ENCODE peak calls at places on chromosome 19, in five cellular contexts. One of them, this sample, is unnamed.

GRCh38 chr19:1150333-1151036 is 23.6 kb downstream of the SBNO2 start:
- ATAC-seq in HCT116: no peak
- ATAC-seq in upper lobe of left lung: no peak
- ATAC-seq in heart left ventricle: no peak
- ATAC-seq in gastrocnemius medialis: no peak
- ATAC-seq in this sample: no peak

GRCh38 chr19:39692166-39692565 is 12.1 kb upstream of the LGALS14 start:
- ATAC-seq in upper lobe of left lung: no peak
- ATAC-seq in gastrocnemius medialis: no peak
- ATAC-seq in HCT116: no peak
- ATAC-seq in heart left ventricle: no peak
- ATAC-seq in this sample: no peak

GRCh38 chr19:45385392-45386221 is 15.2 kb upstream of the ERCC2 start:
- ATAC-seq in heart left ventricle: peak
- ATAC-seq in HCT116: peak
- ATAC-seq in gastrocnemius medialis: no peak
- ATAC-seq in upper lobe of left lung: peak
- ATAC-seq in this sample: peak

GRCh38 chr19:15820646-15821045 is 5.2 kb upstream of the OR10H1 start:
- ATAC-seq in upper lobe of left lung: no peak
- ATAC-seq in heart left ventricle: no peak
- ATAC-seq in gastrocnemius medialis: no peak
- ATAC-seq in HCT116: no peak
- ATAC-seq in this sample: no peak

GRCh38 chr19:19630426-19630825 is 2.4 kb upstream of the LPAR2 start:
- ATAC-seq in heart left ventricle: no peak
- ATAC-seq in gastrocnemius medialis: no peak
- ATAC-seq in HCT116: no peak
- ATAC-seq in upper lobe of left lung: no peak
- ATAC-seq in this sample: no peak

GRCh38 chr19:19059837-19060611 is 3.8 kb upstream of the SLC25A42 start:
- ATAC-seq in upper lobe of left lung: no peak
- ATAC-seq in gastrocnemius medialis: no peak
- ATAC-seq in HCT116: no peak
- ATAC-seq in heart left ventricle: no peak
- ATAC-seq in this sample: no peak

GRCh38 chr19:15911599-15912237 is 13.8 kb upstream of the CYP4F2 start:
- ATAC-seq in HCT116: no peak
- ATAC-seq in heart left ventricle: no peak
- ATAC-seq in upper lobe of left lung: no peak
- ATAC-seq in gastrocnemius medialis: no peak
- ATAC-seq in this sample: no peak

GRCh38 chr19:18501832-18502231 is 20.0 kb downstream of the ELL start:
- ATAC-seq in upper lobe of left lung: peak
- ATAC-seq in gastrocnemius medialis: peak
- ATAC-seq in heart left ventricle: peak
- ATAC-seq in HCT116: no peak
- ATAC-seq in this sample: peak

GRCh38 chr19:19482785-19483625 is 32.3 kb downstream of the TSSK6 start:
- ATAC-seq in HCT116: no peak
- ATAC-seq in gastrocnemius medialis: no peak
- ATAC-seq in heart left ventricle: no peak
- ATAC-seq in upper lobe of left lung: no peak
- ATAC-seq in this sample: no peak

GRCh38 chr19:18086590-18087138 is at the start of gene IL12RB1:
- ATAC-seq in HCT116: no peak
- ATAC-seq in upper lobe of left lung: peak
- ATAC-seq in gastrocnemius medialis: no peak
- ATAC-seq in heart left ventricle: no peak
- ATAC-seq in this sample: no peak

GRCh38 chr19:14416743-14417214 is 2.4 kb downstream of the DDX39A start:
- ATAC-seq in upper lobe of left lung: no peak
- ATAC-seq in heart left ventricle: no peak
- ATAC-seq in gastrocnemius medialis: no peak
- ATAC-seq in HCT116: no peak
- ATAC-seq in this sample: no peak

GRCh38 chr19:10603873-10604459 is 16.9 kb upstream of the AP1M2 start:
- ATAC-seq in gastrocnemius medialis: no peak
- ATAC-seq in heart left ventricle: no peak
- ATAC-seq in HCT116: no peak
- ATAC-seq in upper lobe of left lung: peak
- ATAC-seq in this sample: no peak
- TF ChIP-seq POLR2A in gastrocnemius medialis: no peak
- TF ChIP-seq POLR2A in heart left ventricle: no peak
- TF ChIP-seq POLR2A in HCT116: no peak
- TF ChIP-seq POLR2A in upper lobe of left lung: no peak
- TF ChIP-seq POLR2A in this sample: no peak

GRCh38 chr19:36115453-36116343 is at the start of gene TBCB:
- ATAC-seq in gastrocnemius medialis: peak
- ATAC-seq in upper lobe of left lung: peak
- ATAC-seq in HCT116: peak
- ATAC-seq in heart left ventricle: peak
- ATAC-seq in this sample: peak

GRCh38 chr19:36113895-36114762 is 546 bp downstream of the POLR2I start:
- ATAC-seq in heart left ventricle: peak
- ATAC-seq in upper lobe of left lung: no peak
- ATAC-seq in gastrocnemius medialis: peak
- ATAC-seq in HCT116: peak
- ATAC-seq in this sample: no peak

GRCh38 chr19:36116344-36116637 is 1.0 kb downstream of the TBCB start:
- ATAC-seq in upper lobe of left lung: no peak
- ATAC-seq in HCT116: no peak
- ATAC-seq in gastrocnemius medialis: no peak
- ATAC-seq in heart left ventricle: no peak
- ATAC-seq in this sample: no peak

GRCh38 chr19:36113425-36113824 is 1.2 kb downstream of the POLR2I start:
- ATAC-seq in HCT116: no peak
- ATAC-seq in upper lobe of left lung: no peak
- ATAC-seq in gastrocnemius medialis: no peak
- ATAC-seq in heart left ventricle: no peak
- ATAC-seq in this sample: no peak

DNA sequence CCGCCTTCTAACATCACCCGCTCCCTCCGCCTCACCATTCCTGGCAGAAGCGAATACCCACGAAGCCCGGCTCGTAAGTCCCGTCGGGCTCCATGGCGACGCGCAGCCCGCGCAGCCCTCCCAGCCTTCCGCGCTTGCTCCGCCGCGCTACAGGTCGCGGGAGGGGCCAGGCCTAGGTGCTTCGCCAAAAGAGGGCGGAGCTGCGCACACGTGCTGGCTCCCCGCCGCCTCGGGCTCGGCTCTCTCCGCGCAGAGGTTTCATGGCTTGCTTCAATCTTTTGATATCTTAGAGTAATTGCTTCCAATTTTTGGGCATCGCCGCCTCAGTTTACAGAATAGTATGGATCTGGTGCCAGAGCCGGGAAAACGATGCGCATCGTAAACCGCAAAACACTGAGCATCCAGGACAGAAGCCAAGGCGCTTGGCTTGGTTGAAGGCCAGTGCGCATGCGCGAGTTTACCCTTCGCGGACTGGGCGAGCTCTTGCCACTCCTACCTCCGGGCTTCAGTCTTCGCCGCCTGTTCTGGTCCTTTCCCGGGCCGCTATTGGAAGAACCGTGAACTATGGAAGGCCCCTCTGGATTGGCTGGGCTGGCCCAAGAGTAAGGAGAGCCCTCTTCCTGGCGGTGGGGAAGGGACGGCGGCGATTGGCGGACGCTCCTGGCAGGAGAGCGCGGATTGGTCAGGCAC is at the start of gene POLR2I:
- ATAC-seq in heart left ventricle: peak
- ATAC-seq in gastrocnemius medialis: peak
- ATAC-seq in upper lobe of left lung: peak
- ATAC-seq in HCT116: peak
- ATAC-seq in this sample: peak
- TF ChIP-seq POLR2A in heart left ventricle: peak
- TF ChIP-seq POLR2A in gastrocnemius medialis: peak
- TF ChIP-seq POLR2A in upper lobe of left lung: no peak
- TF ChIP-seq POLR2A in HCT116: peak
- TF ChIP-seq POLR2A in this sample: peak

DNA sequence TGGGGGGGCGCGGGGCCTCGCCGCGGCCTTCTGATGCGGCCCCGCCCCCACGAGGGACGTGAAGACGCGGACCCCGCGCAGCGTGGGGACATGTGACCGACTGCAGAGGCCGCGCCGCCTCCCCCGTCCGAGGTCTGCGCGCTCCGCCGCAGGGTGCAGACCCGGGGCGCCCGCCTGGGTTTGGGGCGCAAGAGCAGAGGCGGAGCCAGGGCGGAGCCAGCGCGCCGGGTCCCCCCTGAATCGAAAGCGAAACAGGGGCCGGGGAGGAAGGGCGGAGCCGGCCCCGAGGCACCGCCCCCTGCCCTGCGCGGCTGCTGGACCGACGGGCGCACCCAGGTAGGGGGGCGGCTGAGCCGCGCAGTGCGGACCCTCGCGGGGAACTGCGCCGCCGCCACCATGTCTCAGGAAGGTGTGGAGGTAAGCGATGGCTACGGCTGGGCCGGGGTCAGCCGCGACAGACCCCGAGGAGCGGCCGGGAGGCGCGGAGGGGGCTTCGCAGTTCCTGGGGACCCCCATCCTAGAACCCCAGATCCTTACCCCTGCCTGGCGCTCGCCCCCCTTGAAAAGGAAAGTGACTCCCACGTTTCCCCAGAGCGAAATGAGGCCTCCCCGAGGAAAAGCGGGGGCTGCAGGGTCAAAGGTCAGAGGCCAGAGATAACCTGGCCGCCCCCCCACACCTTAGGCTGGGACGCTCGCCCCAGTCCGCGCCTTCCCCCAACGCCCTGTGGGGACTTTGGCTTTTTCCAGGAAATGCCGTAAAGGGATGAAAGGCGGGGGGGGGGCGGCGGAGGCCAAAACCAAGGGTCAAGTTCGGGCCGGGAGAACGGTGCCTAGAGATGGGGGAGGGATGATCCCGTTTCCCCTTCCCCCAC is at the start of gene SHFL:
- ATAC-seq in gastrocnemius medialis: peak
- ATAC-seq in upper lobe of left lung: peak
- ATAC-seq in HCT116: peak
- ATAC-seq in heart left ventricle: peak
- ATAC-seq in this sample: peak
- TF ChIP-seq POLR2A in gastrocnemius medialis: no peak
- TF ChIP-seq POLR2A in upper lobe of left lung: no peak
- TF ChIP-seq POLR2A in HCT116: no peak
- TF ChIP-seq POLR2A in heart left ventricle: peak
- TF ChIP-seq POLR2A in this sample: peak

GRCh38 chr19:48492925-48493717 is 18.5 kb downstream of the LMTK3 start:
- ATAC-seq in heart left ventricle: peak
- ATAC-seq in upper lobe of left lung: peak
- ATAC-seq in gastrocnemius medialis: peak
- ATAC-seq in HCT116: peak
- ATAC-seq in this sample: peak
- TF ChIP-seq POLR2A in heart left ventricle: peak
- TF ChIP-seq POLR2A in upper lobe of left lung: no peak
- TF ChIP-seq POLR2A in gastrocnemius medialis: peak
- TF ChIP-seq POLR2A in HCT116: peak
- TF ChIP-seq POLR2A in this sample: peak

GRCh38 chr19:51592521-51592920 is 21.4 kb downstream of the ZNF175 start:
- ATAC-seq in gastrocnemius medialis: no peak
- ATAC-seq in upper lobe of left lung: no peak
- ATAC-seq in heart left ventricle: no peak
- ATAC-seq in HCT116: no peak
- ATAC-seq in this sample: no peak

GRCh38 chr19:51593969-51594773 is 23.1 kb downstream of the ZNF175 start:
- ATAC-seq in HCT116: peak
- ATAC-seq in heart left ventricle: peak
- ATAC-seq in gastrocnemius medialis: peak
- ATAC-seq in upper lobe of left lung: peak
- ATAC-seq in this sample: peak

GRCh38 chr19:51594774-51595109 is 23.7 kb downstream of the ZNF175 start:
- ATAC-seq in upper lobe of left lung: peak
- ATAC-seq in gastrocnemius medialis: peak
- ATAC-seq in HCT116: no peak
- ATAC-seq in heart left ventricle: no peak
- ATAC-seq in this sample: no peak

GRCh38 chr19:51595190-51595589 is 24.1 kb downstream of the ZNF175 start:
- ATAC-seq in heart left ventricle: no peak
- ATAC-seq in gastrocnemius medialis: no peak
- ATAC-seq in HCT116: no peak
- ATAC-seq in upper lobe of left lung: no peak
- ATAC-seq in this sample: no peak

DNA sequence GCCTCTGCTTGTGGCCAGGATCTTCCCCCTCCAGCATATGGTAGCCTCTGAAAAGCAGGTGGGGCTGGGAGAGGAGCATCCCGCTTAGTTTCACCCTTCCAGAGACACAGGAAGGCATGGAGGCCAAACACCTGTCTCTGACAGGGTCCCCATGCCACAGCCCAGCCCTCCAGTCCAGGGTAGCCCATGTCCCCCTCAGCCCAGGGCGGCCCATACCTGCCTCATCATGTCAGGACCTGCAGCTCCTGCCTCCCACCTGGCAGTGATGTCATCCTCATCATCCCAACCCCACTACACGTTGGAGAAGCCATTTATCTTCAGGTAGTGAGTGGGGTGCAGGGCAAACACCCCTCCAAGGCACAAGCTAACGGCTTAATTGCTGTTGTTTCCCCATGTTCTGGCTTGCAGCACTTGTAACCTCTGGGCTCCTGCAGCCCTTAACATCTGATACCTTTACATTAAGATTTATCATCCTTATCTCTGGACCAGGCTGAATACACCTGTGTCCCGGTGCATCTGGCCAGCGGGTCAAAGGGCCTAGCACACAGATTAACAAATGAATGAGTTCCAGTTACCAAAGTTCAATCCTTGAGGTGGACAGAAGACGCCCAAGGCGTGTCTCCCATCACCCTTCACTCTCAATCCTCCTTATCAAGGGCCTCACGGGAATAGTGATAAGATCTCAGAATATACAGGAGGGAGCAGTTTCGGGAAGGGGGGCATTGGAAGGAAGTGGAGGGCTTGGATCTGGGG is 22.2 kb downstream of the ZNF175 start:
- ATAC-seq in HCT116: no peak
- ATAC-seq in upper lobe of left lung: no peak
- ATAC-seq in heart left ventricle: no peak
- ATAC-seq in gastrocnemius medialis: no peak
- ATAC-seq in this sample: no peak
- TF ChIP-seq POLR2A in HCT116: no peak
- TF ChIP-seq POLR2A in upper lobe of left lung: no peak
- TF ChIP-seq POLR2A in heart left ventricle: no peak
- TF ChIP-seq POLR2A in gastrocnemius medialis: no peak
- TF ChIP-seq POLR2A in this sample: no peak

DNA sequence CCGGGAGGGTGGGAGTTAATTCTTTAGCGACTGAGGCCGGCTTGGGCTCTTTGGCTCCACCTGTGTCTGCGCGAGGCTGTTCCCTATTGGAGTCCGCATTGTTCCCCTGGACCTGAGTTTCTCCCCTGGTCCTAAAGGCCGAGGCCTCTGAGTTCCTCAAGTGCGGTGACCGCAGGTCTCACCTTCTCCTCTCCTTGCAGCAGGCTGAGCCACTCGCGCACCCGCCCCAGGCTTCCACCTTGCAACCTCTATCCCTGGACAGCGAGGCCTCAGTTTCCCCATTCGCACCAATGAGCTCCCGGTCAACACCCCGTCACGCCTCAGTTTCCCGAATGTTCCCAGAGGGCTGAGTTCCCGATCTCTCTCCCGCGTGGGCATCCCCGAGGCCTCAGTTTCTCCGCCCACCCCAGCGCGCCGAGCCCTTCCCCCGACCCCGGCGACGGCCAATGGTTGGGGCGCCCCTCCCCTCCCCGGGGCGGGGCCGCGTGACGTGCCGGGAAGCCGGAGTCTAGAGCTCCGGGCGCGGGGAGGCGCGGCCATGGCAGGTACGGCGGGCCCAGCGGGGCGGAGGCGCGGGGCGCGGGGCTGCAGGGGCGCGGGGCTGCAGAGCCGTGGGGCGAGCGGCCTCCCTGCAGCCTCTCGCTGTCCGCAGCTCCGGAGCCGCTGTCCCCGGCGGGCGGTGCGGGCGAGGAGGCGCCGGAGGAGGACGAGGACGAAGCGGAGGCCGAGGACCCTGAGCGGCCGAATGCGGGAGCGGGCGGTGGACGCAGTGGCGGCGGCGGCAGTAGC is at the start of gene MPND:
- ATAC-seq in heart left ventricle: peak
- ATAC-seq in upper lobe of left lung: peak
- ATAC-seq in HCT116: peak
- ATAC-seq in gastrocnemius medialis: peak
- ATAC-seq in this sample: peak
- TF ChIP-seq POLR2A in heart left ventricle: peak
- TF ChIP-seq POLR2A in upper lobe of left lung: no peak
- TF ChIP-seq POLR2A in HCT116: peak
- TF ChIP-seq POLR2A in gastrocnemius medialis: peak
- TF ChIP-seq POLR2A in this sample: no peak